ENCODE peak calls at places on chromosomes 16 and 17, in seven cellular contexts. P is activated CD4-positive, alpha-beta T cell treated with anti-CD3 and anti-CD28 coated beads, Interleukin-2, amount 50 U/mL, for 4 hours; K is PC-3; F is NCI-H2081; D is EL; T is kidney tubule cell; U is T-cell. J is an unnamed sample.

GRCh38 chr16:53933407-53933806 is 229.5 kb downstream of the FTO start:
- DNase-seq in P (no peak), K (no peak), F (no peak), D (no peak), T (no peak), U (no peak), J (no peak)

GRCh38 chr17:76370261-76370993 is 14.0 kb upstream of the SPHK1 start:
- DNase-seq in P (no peak), K (peak), F (no peak), D (peak), T (peak), U (no peak), J (peak)

GRCh38 chr16:69909760-69910159 is 41.4 kb upstream of the CLEC18A start:
- DNase-seq in P (no peak), K (peak), F (no peak), D (no peak), T (no peak), U (no peak), J (no peak)

GRCh38 chr16:69482410-69482951 is 58.1 kb downstream of the CYB5B start:
- DNase-seq in P (no peak), K (no peak), F (peak), D (peak), T (no peak), U (no peak), J (no peak)

GRCh38 chr16:72635104-72635503 is 412.8 kb downstream of the ZFHX3 start:
- DNase-seq in P (no peak), K (peak), F (no peak), D (no peak), T (no peak), U (no peak), J (no peak)

GRCh38 chr17:71500761-71501555 is 619.9 kb upstream of the SOX9 start:
- DNase-seq in P (no peak), K (peak), F (no peak), D (peak), T (no peak), U (no peak), J (no peak)

GRCh38 chr16:23578096-23578830 is 17.9 kb downstream of the NDUFAB1 start:
- DNase-seq in P (no peak), K (no peak), F (no peak), D (no peak), T (no peak), U (no peak), J (no peak)

GRCh38 chr17:40110026-40110425 is 9.6 kb upstream of the NR1D1 start:
- DNase-seq in P (no peak), K (no peak), F (no peak), D (no peak), T (no peak), U (no peak), J (no peak)

GRCh38 chr16:87812200-87812656 is 46.4 kb upstream of the KLHDC4 start:
- DNase-seq in P (no peak), K (no peak), F (peak), D (no peak), T (no peak), U (no peak), J (no peak)

GRCh38 chr16:31221357-31222160 is 4.6 kb upstream of the PYDC1 start:
- DNase-seq in P (no peak), K (no peak), F (no peak), D (no peak), T (no peak), U (no peak), J (no peak)

GRCh38 chr17:44187131-44187899 is 543 bp downstream of the TMUB2 start:
- DNase-seq in P (no peak), K (no peak), F (no peak), D (peak), T (peak), U (peak), J (no peak)

GRCh38 chr17:75773808-75774470 is 8.9 kb upstream of the GALK1 start:
- DNase-seq in P (no peak), K (no peak), F (no peak), D (no peak), T (no peak), U (no peak), J (no peak)

GRCh38 chr17:40559954-40560591 is 5.2 kb downstream of the CCR7 start:
- DNase-seq in P (peak), K (peak), F (peak), D (peak), T (peak), U (peak), J (peak)

GRCh38 chr17:3695129-3695722 is 729 bp downstream of the P2RX5 start:
- DNase-seq in P (no peak), K (peak), F (no peak), D (peak), T (peak), U (no peak), J (peak)

GRCh38 chr17:82835766-82836512 is 3.9 kb downstream of the ZNF750 start:
- DNase-seq in P (no peak), K (no peak), F (no peak), D (no peak), T (no peak), U (no peak), J (no peak)

GRCh38 chr16:70416748-70417616 is 21.9 kb downstream of the ST3GAL2 start:
- DNase-seq in P (no peak), K (no peak), F (no peak), D (no peak), T (peak), U (no peak), J (no peak)

GRCh38 chr16:71360378-71360777 is 1.9 kb downstream of the CALB2 start:
- DNase-seq in P (no peak), K (peak), F (no peak), D (peak), T (peak), U (no peak), J (peak)

GRCh38 chr16:4028144-4028543 is 88.1 kb downstream of the ADCY9 start:
- DNase-seq in P (no peak), K (no peak), F (no peak), D (no peak), T (no peak), U (no peak), J (no peak)

GRCh38 chr17:2705888-2706795 is 5.4 kb downstream of the CLUH start:
- DNase-seq in P (no peak), K (no peak), F (no peak), D (no peak), T (no peak), U (no peak), J (no peak)

GRCh38 chr16:66650707-66651473 is 45.7 kb downstream of the CMTM4 start:
- DNase-seq in P (peak), K (peak), F (peak), D (peak), T (peak), U (peak), J (peak)

GRCh38 chr17:50129946-50130777 is at the start of gene SAMD14:
- DNase-seq in P (peak), K (no peak), F (no peak), D (no peak), T (peak), U (peak), J (no peak)

GRCh38 chr17:19328441-19329061 is 34.0 kb downstream of the B9D1 start:
- DNase-seq in P (no peak), K (no peak), F (no peak), D (no peak), T (no peak), U (no peak), J (no peak)

GRCh38 chr16:82735696-82736095 is 108.9 kb downstream of the CDH13 start:
- DNase-seq in P (no peak), K (no peak), F (no peak), D (no peak), T (no peak), U (no peak), J (no peak)

GRCh38 chr16:58913456-58913855 is 179.3 kb upstream of the GOT2 start:
- DNase-seq in P (no peak), K (no peak), F (no peak), D (no peak), T (no peak), U (no peak), J (no peak)

GRCh38 chr16:86984975-86985655 is 332.1 kb downstream of the C16orf95 start:
- DNase-seq in P (no peak), K (no peak), F (no peak), D (no peak), T (no peak), U (no peak), J (no peak)

GRCh38 chr17:72338847-72339790 is 218.3 kb downstream of the SOX9 start:
- DNase-seq in P (no peak), K (peak), F (no peak), D (peak), T (peak), U (no peak), J (peak)

GRCh38 chr17:58783380-58783779 is 27.7 kb downstream of the PPM1E start:
- DNase-seq in P (no peak), K (peak), F (peak), D (peak), T (peak), U (no peak), J (no peak)

GRCh38 chr16:50310308-50311133 is 44.2 kb downstream of the ADCY7 start:
- DNase-seq in P (no peak), K (no peak), F (no peak), D (no peak), T (no peak), U (peak), J (no peak)

GRCh38 chr17:17362531-17362930 is 59.4 kb downstream of the NT5M start:
- DNase-seq in P (no peak), K (no peak), F (no peak), D (no peak), T (no peak), U (no peak), J (no peak)

GRCh38 chr16:81190667-81191066 is 47.8 kb upstream of the BCO1 start:
- DNase-seq in P (no peak), K (peak), F (no peak), D (peak), T (no peak), U (no peak), J (no peak)

GRCh38 chr16:56438042-56438441 is 12.7 kb upstream of the AMFR start:
- DNase-seq in P (no peak), K (no peak), F (no peak), D (no peak), T (no peak), U (no peak), J (no peak)

GRCh38 chr17:5699789-5700188 is 115.5 kb upstream of the NLRP1 start:
- DNase-seq in P (no peak), K (no peak), F (no peak), D (no peak), T (no peak), U (no peak), J (no peak)

GRCh38 chr16:71230122-71230845 is at the start of gene HYDIN:
- DNase-seq in P (no peak), K (peak), F (peak), D (peak), T (peak), U (no peak), J (peak)

GRCh38 chr17:50240876-50241275 is 33.4 kb upstream of the TMEM92 start:
- DNase-seq in P (no peak), K (no peak), F (no peak), D (peak), T (peak), U (no peak), J (no peak)

GRCh38 chr17:64063766-64064224 is 43.4 kb upstream of the ICAM2 start:
- DNase-seq in P (peak), K (peak), F (peak), D (no peak), T (peak), U (peak), J (no peak)

GRCh38 chr16:67910162-67910561 is 17.1 kb downstream of the PSKH1 start:
- DNase-seq in P (no peak), K (no peak), F (no peak), D (peak), T (no peak), U (no peak), J (no peak)

GRCh38 chr17:64084086-64084939 is 45.6 kb downstream of the ERN1 start:
- DNase-seq in P (no peak), K (peak), F (no peak), D (peak), T (peak), U (no peak), J (no peak)